ENCODE peak calls at places on chromosomes 7 and 10, in six cellular contexts. H, T, Q, D, U and C are unnamed samples.

GRCh38 chr10:72069751-72070501 is 18.4 kb downstream of the SPOCK2 start:
- DNase-seq in D (no peak), H (no peak), U (no peak), Q (no peak), T (no peak), C (no peak)

GRCh38 chr7:24244554-24244953 is 39.4 kb upstream of the NPY start:
- DNase-seq in D (no peak), T (no peak), H (no peak), Q (no peak), U (no peak), C (no peak)

GRCh38 chr7:15463801-15464761 is 97.7 kb downstream of the AGMO start:
- DNase-seq in D (no peak), Q (no peak), U (no peak), H (no peak), T (no peak), C (no peak)

GRCh38 chr10:114195079-114195478 is 15.9 kb downstream of the TDRD1 start:
- DNase-seq in U (no peak), H (no peak), D (no peak), T (no peak), Q (no peak), C (no peak)

GRCh38 chr10:133292919-133293809 is 15.5 kb downstream of the TUBGCP2 start:
- DNase-seq in T (no peak), U (no peak), D (no peak), H (no peak), Q (no peak), C (no peak)

GRCh38 chr10:88254091-88254490 is 329.0 kb downstream of the RNLS start:
- DNase-seq in H (peak; percentile 41), T (no peak), D (no peak), Q (no peak), U (no peak), C (no peak)

GRCh38 chr10:14779053-14779649 is 4.5 kb upstream of the FAM107B start:
- DNase-seq in U (no peak), D (peak; percentile 29), T (no peak), H (no peak), Q (no peak), C (no peak)

GRCh38 chr7:1995426-1995825 is 237.3 kb downstream of the MAD1L1 start:
- DNase-seq in H (no peak), Q (no peak), D (no peak), T (no peak), U (no peak), C (no peak)

GRCh38 chr7:128919241-128919640 is 8.7 kb upstream of the KCP start:
- DNase-seq in U (no peak), T (no peak), H (no peak), D (no peak), Q (no peak), C (no peak)

GRCh38 chr7:129213828-129214227 is 11.0 kb upstream of the AHCYL2 start:
- DNase-seq in Q (no peak), T (no peak), D (no peak), H (no peak), U (peak; percentile 42), C (no peak)

GRCh38 chr10:119029613-119030420 is at the start of gene NANOS1:
- DNase-seq in T (peak; percentile 32), D (no peak), U (peak; percentile 48), Q (peak; percentile 13), H (no peak), C (no peak)

GRCh38 chr7:74372511-74373111 is 81.1 kb upstream of the GTF2IRD1 start:
- DNase-seq in T (no peak), Q (no peak), H (no peak), U (no peak), D (no peak), C (no peak)

GRCh38 chr10:59622320-59622901 is 87.2 kb downstream of the SLC16A9 start:
- DNase-seq in T (peak; percentile 38), H (peak; percentile 32), D (peak; percentile 73), U (peak; percentile 53), Q (peak; percentile 24), C (peak; percentile 2)

GRCh38 chr10:23191764-23192395 is at the start of gene PTF1A:
- DNase-seq in U (no peak), D (no peak), H (no peak), Q (no peak), T (peak; percentile 83), C (no peak)
- H3K4me3 ChIP-seq in U (no peak within 1 kb of the TSS), D (no peak within 1 kb of the TSS), H (no peak within 1 kb of the TSS), Q (no peak within 1 kb of the TSS), T (peak within 1 kb of the TSS; percentile 83), C (no peak within 1 kb of the TSS)

DNA sequence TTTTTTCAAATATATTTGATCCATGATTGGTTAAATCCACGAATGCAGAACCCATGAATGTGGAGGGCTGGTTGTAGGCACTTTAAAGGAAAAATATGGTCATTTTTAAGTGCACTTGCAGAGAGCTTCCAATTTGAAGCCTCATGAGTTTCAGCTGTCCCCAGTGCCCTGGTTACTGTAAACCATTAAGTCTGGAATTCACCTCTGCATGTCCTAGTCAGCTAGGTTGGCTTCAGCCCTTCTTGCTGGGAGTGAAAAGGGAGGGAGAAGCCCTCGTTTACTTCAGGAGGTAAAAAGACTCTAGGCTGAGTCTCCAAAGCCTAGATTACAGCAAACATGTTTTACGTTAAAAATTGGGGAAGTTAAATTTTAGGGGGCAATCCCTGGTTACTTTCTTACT is 156.5 kb downstream of the PRKG1 start:
- DNase-seq in U (no peak), T (no peak), H (no peak), Q (no peak), D (no peak), C (no peak)
- H3K27ac ChIP-seq in U (no peak overlapping the region), T (no peak overlapping the region), H (peak overlapping the region; percentile 3), Q (no peak overlapping the region), D (no peak overlapping the region), C (no peak overlapping the region)

GRCh38 chr10:89888647-89889046 is 187.3 kb downstream of the KIF20B start:
- DNase-seq in T (no peak), Q (no peak), H (no peak), U (no peak), D (no peak), C (no peak)

GRCh38 chr10:89887830-89888229 is 186.4 kb downstream of the KIF20B start:
- DNase-seq in H (no peak), T (no peak), U (no peak), Q (no peak), D (no peak), C (no peak)

GRCh38 chr10:89889610-89890009 is 188.2 kb downstream of the KIF20B start:
- DNase-seq in T (no peak), D (no peak), H (no peak), Q (no peak), U (no peak), C (no peak)

GRCh38 chr10:89894051-89894450 is 192.7 kb downstream of the KIF20B start:
- DNase-seq in T (no peak), D (no peak), U (no peak), H (no peak), Q (no peak), C (no peak)

GRCh38 chr10:89891006-89891405 is 189.6 kb downstream of the KIF20B start:
- DNase-seq in U (no peak), D (no peak), T (no peak), Q (no peak), H (no peak), C (no peak)
- H3K4me1 ChIP-seq in U (no peaks in the 10 kb centered on the region), D (no peaks in the 10 kb centered on the region), T (no peaks in the 10 kb centered on the region), Q (no peaks in the 10 kb centered on the region), H (peaks cover 20% of the 10 kb centered on the region), C (no peaks in the 10 kb centered on the region)

DNA sequence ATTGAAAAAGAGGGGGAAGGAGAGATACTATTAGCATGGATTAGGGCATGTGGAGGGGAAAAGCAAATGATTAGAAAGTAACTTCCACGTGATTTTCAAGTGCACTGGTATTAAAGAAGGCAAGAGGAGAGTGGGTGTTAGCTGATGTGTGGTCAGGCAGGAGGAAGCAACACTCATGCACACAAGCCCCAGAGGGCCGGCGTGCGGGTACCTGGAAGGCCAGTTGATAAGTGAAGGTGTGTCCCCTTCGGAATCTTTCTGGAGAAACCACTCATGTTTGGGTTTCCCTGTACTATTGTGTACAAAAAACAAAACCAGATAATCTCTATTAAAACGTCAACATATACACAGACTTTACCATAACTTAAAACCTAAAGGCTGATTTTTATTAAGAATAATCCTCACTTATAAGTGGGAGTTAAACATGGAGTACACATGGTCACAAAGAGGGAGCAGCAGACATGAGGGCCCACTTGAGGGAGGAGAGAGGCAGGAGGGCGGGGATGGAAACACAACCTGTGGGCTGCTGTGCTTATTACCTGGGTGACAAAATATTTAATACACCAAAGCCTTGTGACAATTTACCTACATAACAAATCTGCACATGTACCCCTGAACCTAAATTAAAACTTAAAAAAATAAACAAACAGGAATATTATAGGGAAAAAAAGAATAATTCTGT is 98.9 kb downstream of the SVIL start:
- DNase-seq in T (peak; percentile 34), H (no peak), U (no peak), Q (no peak), D (no peak), C (no peak)
- H3K4me3 ChIP-seq in T (no peak overlapping the region), H (no peak overlapping the region), U (no peak overlapping the region), Q (no peak overlapping the region), D (no peak overlapping the region), C (no peak overlapping the region)

GRCh38 chr10:111102381-111102973 is 25.6 kb downstream of the ADRA2A start:
- DNase-seq in U (no peak), T (no peak), H (no peak), D (peak; percentile 56), Q (no peak), C (no peak)

GRCh38 chr10:111093741-111094380 is 17.0 kb downstream of the ADRA2A start:
- DNase-seq in D (no peak), H (no peak), Q (no peak), T (no peak), U (no peak), C (no peak)

GRCh38 chr10:111103196-111103595 is 26.4 kb downstream of the ADRA2A start:
- DNase-seq in Q (no peak), U (no peak), D (peak; percentile 92), T (no peak), H (no peak), C (no peak)

GRCh38 chr10:111100198-111100597 is 23.4 kb downstream of the ADRA2A start:
- DNase-seq in H (no peak), D (peak; percentile 88), T (no peak), Q (no peak), U (no peak), C (no peak)

DNA sequence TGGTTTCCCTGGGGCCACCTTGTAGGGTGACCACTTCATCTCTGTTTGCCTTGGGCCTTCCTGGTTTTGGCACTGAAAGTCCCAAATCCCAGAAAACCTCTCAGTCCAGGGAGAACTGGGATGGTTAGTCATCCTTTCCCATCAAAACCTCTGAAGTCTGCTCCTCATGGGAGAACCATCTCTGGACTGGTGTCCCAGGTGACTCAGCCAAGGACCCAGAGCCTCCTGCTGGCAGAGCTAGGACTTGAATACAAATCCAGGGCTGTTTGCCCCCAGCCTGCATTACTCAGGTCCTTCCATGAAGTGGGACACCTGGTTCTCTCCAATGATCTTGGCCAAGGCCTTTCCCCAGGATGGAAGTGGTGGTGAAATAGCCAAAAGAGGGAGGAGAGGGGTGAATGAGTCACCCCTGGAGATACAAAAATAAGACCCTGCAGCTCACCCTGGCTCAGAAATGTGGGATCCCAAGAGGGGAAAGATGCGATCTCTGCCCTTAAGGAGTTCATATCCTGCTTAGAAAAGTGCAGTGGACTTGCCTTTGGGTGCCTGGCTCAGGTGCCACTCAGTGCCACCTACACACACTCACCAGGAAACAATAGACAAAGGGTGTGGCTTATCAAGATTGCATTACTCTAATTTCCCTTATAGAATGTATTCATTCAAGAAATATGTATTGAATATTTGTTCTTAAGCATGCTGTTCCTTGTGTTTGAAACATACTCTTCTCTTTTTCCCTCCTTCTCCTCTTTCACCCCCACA is 22.0 kb downstream of the ADRA2A start:
- DNase-seq in D (peak; percentile 88), Q (no peak), H (no peak), T (no peak), U (peak; percentile 16), C (no peak)
- H3K27ac ChIP-seq in D (peak overlapping the region; percentile 38), Q (no peak overlapping the region), H (no peak overlapping the region), T (no peak overlapping the region), U (no peak overlapping the region), C (no peak overlapping the region)